ENCODE peak calls at places on chromosomes 7 and 10, in ten cellular contexts. Q, W, L, Z, T, D, O, J, R and M are unnamed samples. For H3K27me3, the result is how much of the 10 kb centered on the place peaks cover.

GRCh38 chr7:100686201-100686821 is 7.7 kb downstream of the GIGYF1 start:
- DNase-seq in Q (no peak), W (no peak), L (no peak), Z (no peak), T (peak), D (no peak), O (no peak), J (no peak), R (no peak), M (no peak)

GRCh38 chr7:66330961-66331360 is 125.8 kb downstream of the TPST1 start:
- DNase-seq in Q (peak), W (peak), L (no peak), Z (no peak), T (peak), D (peak), O (peak), J (no peak), R (no peak), M (peak)

GRCh38 chr7:68573271-68574000 is 1024.8 kb upstream of the AUTS2 start:
- DNase-seq in Q (no peak), W (no peak), L (no peak), Z (no peak), T (no peak), D (no peak), O (no peak), J (no peak), R (no peak), M (no peak)

GRCh38 chr7:154859747-154860620 is 142.9 kb downstream of the PAXIP1 start:
- DNase-seq in Q (no peak), W (no peak), L (no peak), Z (no peak), T (no peak), D (no peak), O (no peak), J (no peak), R (no peak), M (no peak)

GRCh38 chr10:88542522-88542921 is 40.6 kb downstream of the RNLS start:
- DNase-seq in Q (no peak), W (no peak), L (no peak), Z (no peak), T (no peak), D (no peak), O (peak), J (no peak), R (no peak), M (no peak)

GRCh38 chr7:143512488-143513340 is 35.0 kb downstream of the TAS2R41 start:
- DNase-seq in Q (no peak), W (no peak), L (no peak), Z (no peak), T (no peak), D (no peak), O (no peak), J (no peak), R (no peak), M (no peak)

GRCh38 chr10:6062101-6062771 is at the start of gene IL2RA:
- DNase-seq in Q (no peak), W (no peak), L (peak), Z (peak), T (no peak), D (no peak), O (peak), J (peak), R (no peak), M (no peak)

GRCh38 chr7:137804819-137805218 is 42.0 kb downstream of the DGKI start:
- DNase-seq in Q (no peak), W (no peak), L (no peak), Z (no peak), T (no peak), D (no peak), O (no peak), J (no peak), R (no peak), M (no peak)

GRCh38 chr10:47397256-47397655 is 13.2 kb upstream of the ZNF488 start:
- DNase-seq in Q (no peak), W (no peak), L (no peak), Z (no peak), T (no peak), D (no peak), O (peak), J (no peak), R (no peak), M (no peak)

GRCh38 chr10:31622993-31623392 is 304.0 kb downstream of the ZEB1 start:
- DNase-seq in Q (no peak), W (no peak), L (no peak), Z (no peak), T (peak), D (no peak), O (no peak), J (no peak), R (no peak), M (no peak)

GRCh38 chr10:73744690-73744994 is 470 bp downstream of the SEC24C start:
- DNase-seq in Q (no peak), W (peak), L (peak), Z (peak), T (peak), D (peak), O (peak), J (no peak), R (no peak), M (no peak)

GRCh38 chr10:76070861-76071260 is 639.4 kb downstream of the LRMDA start:
- DNase-seq in Q (no peak), W (no peak), L (no peak), Z (no peak), T (no peak), D (no peak), O (no peak), J (no peak), R (no peak), M (no peak)
- H3K27ac ChIP-seq in Q (no peak), W (no peak), L (no peak), Z (peak), T (no peak), D (no peak), O (peak), J (no peak), R (no peak), M (no peak)

DNA sequence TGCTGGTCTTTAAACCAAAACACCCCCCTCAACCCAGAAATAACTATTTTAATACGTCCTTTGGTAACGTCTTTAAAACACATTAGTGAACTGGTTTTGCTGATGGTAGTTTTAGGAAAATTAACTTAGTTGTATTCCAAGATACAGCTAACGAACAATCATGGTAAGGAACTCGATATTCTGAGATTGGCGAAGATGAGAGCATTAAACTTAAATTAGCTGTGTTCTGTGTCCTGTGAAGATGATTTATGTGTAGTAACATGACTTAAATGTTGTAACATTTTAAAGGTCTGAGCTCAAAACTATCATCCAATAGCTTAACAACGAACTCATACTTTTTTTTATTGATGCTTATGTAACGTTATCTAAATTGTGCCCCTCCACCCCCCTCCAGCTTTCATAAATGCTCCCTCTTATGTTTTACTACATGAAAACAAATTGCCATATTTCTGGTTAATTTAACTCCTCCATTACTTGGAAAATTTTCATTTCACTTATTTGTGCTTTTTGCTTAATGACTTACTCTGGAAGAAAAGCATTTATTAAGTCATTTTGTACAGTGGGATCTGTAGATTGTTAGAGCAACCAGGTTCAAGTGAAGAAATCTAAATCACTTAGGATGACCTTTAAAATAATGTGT is 1.7 kb downstream of the SDK1 start:
- DNase-seq in Q (no peak), W (no peak), L (no peak), Z (no peak), T (no peak), D (no peak), O (no peak), J (no peak), R (no peak), M (no peak)
- H3K4me3 ChIP-seq in Q (peak), W (no peak), L (no peak), Z (peak), T (peak), D (peak), O (no peak), J (no peak), R (no peak), M (no peak)

DNA sequence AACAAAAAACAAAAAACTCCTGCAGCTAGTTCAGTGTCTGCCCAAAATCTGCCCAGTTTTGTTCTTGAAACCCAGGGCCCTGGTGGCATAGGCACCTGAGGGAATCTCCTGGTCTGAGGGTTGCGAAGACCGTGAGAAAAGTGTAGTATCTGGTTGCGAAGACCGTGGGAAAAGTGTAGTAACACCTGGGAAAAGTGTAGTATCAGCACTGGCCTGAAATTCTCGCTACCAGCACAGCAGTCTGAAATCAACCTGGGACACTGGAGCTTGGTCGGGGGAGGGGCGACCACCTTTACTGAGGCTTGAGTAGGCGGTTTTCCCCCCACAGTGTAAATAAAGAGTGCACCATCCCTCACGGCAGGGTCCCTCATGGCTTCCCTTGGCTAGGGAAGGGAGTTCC is 82.5 kb upstream of the SP4 start:
- DNase-seq in Q (no peak), W (no peak), L (no peak), Z (no peak), T (no peak), D (no peak), O (no peak), J (no peak), R (no peak), M (no peak)
- H3K27me3 ChIP-seq in Q (under half), W (under half), L (under half), Z (under half), T (under half), D (under half), O (under half), J (under half), R (under half), M (under half)

DNA sequence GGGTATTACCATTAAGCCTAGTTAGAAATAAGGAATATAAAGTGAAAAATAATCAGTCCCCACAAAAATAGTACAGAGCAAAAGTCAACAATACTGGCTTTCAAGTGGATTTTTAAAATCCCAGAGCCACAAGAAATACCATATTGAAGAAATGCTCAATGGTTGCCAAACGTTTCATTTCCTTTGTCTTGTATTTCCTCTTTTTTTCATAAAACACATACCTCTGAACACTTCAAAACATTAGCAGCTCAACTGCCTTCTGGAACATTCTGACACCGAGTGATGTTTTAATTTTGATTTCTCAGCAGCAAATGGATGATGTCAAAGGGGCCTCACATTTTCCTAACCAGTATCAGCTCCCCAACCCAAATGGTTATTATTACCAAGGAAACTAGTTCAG is 10.5 kb downstream of the NOD1 start:
- DNase-seq in Q (no peak), W (no peak), L (no peak), Z (no peak), T (no peak), D (no peak), O (no peak), J (no peak), R (no peak), M (no peak)
- H3K27ac ChIP-seq in Q (peak), W (no peak), L (no peak), Z (peak), T (no peak), D (no peak), O (peak), J (no peak), R (no peak), M (peak)

GRCh38 chr7:30761214-30762156 is 9.6 kb downstream of the INMT start:
- DNase-seq in Q (no peak), W (no peak), L (no peak), Z (no peak), T (no peak), D (no peak), O (no peak), J (no peak), R (no peak), M (no peak)
- H3K4me3 ChIP-seq in Q (no peak), W (no peak), L (no peak), Z (no peak), T (no peak), D (no peak), O (no peak), J (no peak), R (no peak), M (no peak)

GRCh38 chr10:35642793-35643114 is 658 bp upstream of the FZD8 start:
- DNase-seq in Q (no peak), W (peak), L (no peak), Z (no peak), T (no peak), D (no peak), O (no peak), J (no peak), R (no peak), M (no peak)

GRCh38 chr10:35641430-35642015 is 573 bp downstream of the FZD8 start:
- DNase-seq in Q (no peak), W (no peak), L (no peak), Z (no peak), T (no peak), D (no peak), O (no peak), J (no peak), R (no peak), M (no peak)

GRCh38 chr10:35642023-35642792 is at the start of gene FZD8:
- DNase-seq in Q (peak), W (peak), L (peak), Z (peak), T (peak), D (peak), O (peak), J (peak), R (no peak), M (peak)

GRCh38 chr10:35643151-35643975 is 1.3 kb upstream of the FZD8 start:
- DNase-seq in Q (peak), W (peak), L (no peak), Z (peak), T (peak), D (peak), O (peak), J (peak), R (no peak), M (peak)

DNA sequence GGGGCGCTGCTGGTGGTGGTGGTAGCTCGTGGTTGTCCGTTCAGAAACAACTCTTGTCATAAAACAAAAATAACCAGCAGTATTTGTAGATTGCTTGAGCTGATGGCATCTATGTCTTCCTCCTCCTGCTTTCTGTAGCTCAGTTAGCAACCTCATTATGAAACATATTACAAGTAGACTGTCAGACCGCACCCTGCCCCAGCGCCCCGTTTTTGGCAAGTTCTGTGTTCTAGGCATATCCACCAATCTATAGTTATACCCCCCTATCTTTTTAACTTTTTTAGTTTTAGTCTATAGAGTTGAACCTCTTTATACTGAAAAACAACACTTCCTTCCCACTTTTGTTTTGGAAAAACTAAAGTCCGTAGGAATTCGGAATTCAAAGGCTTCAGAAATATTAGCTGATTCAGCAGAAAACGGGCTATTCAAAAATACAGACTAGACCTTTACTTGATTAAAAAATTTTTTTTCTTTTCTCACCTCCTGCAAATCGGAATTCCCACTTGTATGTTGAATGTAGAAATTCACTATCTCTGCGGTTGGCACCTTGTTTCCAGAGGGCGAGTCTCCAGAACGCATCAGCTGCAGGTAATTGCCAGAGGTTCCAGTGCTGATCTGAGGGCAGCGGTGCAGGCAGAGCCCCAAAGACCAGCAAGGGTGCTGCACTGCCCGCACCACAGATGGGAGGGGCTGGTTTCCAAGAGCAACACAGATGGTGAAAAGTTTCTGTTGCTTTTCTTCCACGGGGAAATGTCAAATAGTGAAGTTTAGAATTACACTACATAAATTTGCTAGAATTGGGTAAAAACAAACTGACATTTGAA is 2.1 kb upstream of the FZD8 start:
- DNase-seq in Q (no peak), W (peak), L (no peak), Z (peak), T (no peak), D (no peak), O (no peak), J (peak), R (no peak), M (no peak)
- H3K27me3 ChIP-seq in Q (under half), W (under half), L (under half), Z (under half), T (under half), D (under half), O (under half), J (under half), R (under half), M (under half)

DNA sequence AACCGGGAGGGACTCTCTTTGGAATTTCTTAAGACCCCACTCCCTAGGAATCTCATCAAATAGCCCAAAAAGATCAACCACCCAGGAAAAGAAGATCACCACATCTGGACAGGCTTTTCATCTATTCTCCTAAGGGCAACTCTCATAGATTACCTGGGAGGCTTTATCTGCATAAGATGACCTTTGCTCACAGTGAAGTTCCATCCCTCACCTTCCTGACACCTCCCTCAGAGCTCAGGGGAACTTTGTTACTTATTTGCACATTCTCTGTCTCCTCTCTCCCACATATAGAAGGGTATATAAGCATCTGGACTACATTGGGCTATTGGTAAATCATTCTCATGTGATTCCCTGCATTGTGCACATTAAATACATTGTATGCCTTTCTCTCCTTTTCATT is 80.1 kb downstream of the ELMO1 start:
- DNase-seq in Q (no peak), W (no peak), L (no peak), Z (no peak), T (no peak), D (no peak), O (no peak), J (no peak), R (no peak), M (no peak)
- H3K27ac ChIP-seq in Q (no peak), W (peak), L (no peak), Z (no peak), T (no peak), D (peak), O (no peak), J (no peak), R (no peak), M (no peak)

GRCh38 chr7:158993591-158993990 is 137.2 kb downstream of the DYNC2I1 start:
- DNase-seq in Q (no peak), W (no peak), L (no peak), Z (no peak), T (no peak), D (no peak), O (no peak), J (no peak), R (no peak), M (no peak)

GRCh38 chr7:158991824-158992621 is 135.7 kb downstream of the DYNC2I1 start:
- DNase-seq in Q (no peak), W (no peak), L (no peak), Z (no peak), T (no peak), D (no peak), O (no peak), J (no peak), R (no peak), M (no peak)

GRCh38 chr7:158995514-158995913 is 139.2 kb downstream of the DYNC2I1 start:
- DNase-seq in Q (no peak), W (no peak), L (no peak), Z (no peak), T (no peak), D (no peak), O (no peak), J (no peak), R (no peak), M (no peak)

GRCh38 chr7:158994687-158995086 is 138.3 kb downstream of the DYNC2I1 start:
- DNase-seq in Q (no peak), W (no peak), L (no peak), Z (no peak), T (no peak), D (no peak), O (no peak), J (no peak), R (no peak), M (no peak)

DNA sequence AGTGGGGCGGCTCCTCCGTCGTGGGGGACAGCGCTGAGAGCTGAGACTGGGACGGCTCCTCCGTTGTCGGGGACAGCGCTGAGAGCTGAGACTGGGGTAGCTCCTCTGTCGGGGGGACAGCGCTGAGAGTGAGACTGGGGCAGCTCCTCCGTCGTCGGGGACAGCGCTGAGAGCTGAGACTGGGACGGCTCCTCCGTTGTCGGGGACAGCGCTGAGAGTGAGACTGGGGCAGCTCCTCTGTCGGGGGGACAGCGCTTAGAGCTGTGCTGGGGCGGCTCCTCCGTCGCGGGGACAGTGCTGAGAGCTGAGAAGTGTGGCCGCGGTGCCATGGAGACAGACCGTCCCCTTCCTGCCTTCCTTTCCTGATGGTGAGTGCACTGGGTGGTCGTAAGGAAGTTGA is 136.4 kb downstream of the DYNC2I1 start:
- DNase-seq in Q (no peak), W (no peak), L (no peak), Z (no peak), T (no peak), D (no peak), O (no peak), J (no peak), R (no peak), M (no peak)
- H3K4me3 ChIP-seq in Q (no peak), W (no peak), L (no peak), Z (no peak), T (no peak), D (no peak), O (no peak), J (no peak), R (no peak), M (no peak)

GRCh38 chr7:28405662-28406061 is 6.7 kb upstream of the CREB5 start:
- DNase-seq in Q (peak), W (no peak), L (no peak), Z (peak), T (peak), D (no peak), O (no peak), J (no peak), R (no peak), M (no peak)

GRCh38 chr7:28406192-28406591 is 6.1 kb upstream of the CREB5 start:
- DNase-seq in Q (no peak), W (no peak), L (no peak), Z (no peak), T (no peak), D (no peak), O (no peak), J (no peak), R (no peak), M (no peak)

GRCh38 chr7:28395404-28395803 is 16.9 kb upstream of the CREB5 start:
- DNase-seq in Q (no peak), W (no peak), L (no peak), Z (no peak), T (no peak), D (no peak), O (no peak), J (no peak), R (no peak), M (no peak)

GRCh38 chr7:28395806-28396205 is 16.5 kb upstream of the CREB5 start:
- DNase-seq in Q (no peak), W (no peak), L (no peak), Z (no peak), T (no peak), D (no peak), O (no peak), J (no peak), R (no peak), M (no peak)

GRCh38 chr7:28400838-28401360 is 11.4 kb upstream of the CREB5 start:
- DNase-seq in Q (no peak), W (no peak), L (no peak), Z (no peak), T (no peak), D (no peak), O (no peak), J (no peak), R (no peak), M (no peak)
- H3K27me3 ChIP-seq in Q (under half), W (under half), L (under half), Z (under half), T (under half), D (under half), O (under half), J (under half), R (under half), M (under half)